ENCODE peak calls at places on chromosomes 4 and X, in nine cellular contexts. M is pancreas, N is ovary, G is lower lobe of right lung, Q is SHP77, Y is GM13976, C is non-pigmented ciliary epithelial cell, J is upper lobe of right lung, Z is H7. B is an unnamed sample.

GRCh38 chr4:145760176-145760575 is 80.2 kb downstream of the C4orf51 start:
- DNase-seq in Z (no peak), Y (no peak), J (no peak), N (no peak), M (no peak), Q (no peak), C (no peak), G (no peak), B (no peak)

GRCh38 chr4:57048590-57049304 is 61.4 kb downstream of the IGFBP7 start:
- DNase-seq in G (no peak), C (no peak), Z (no peak), N (no peak), Y (no peak), Q (no peak), M (no peak), J (no peak), B (no peak)

GRCh38 chrX:101407167-101407747 is 468 bp downstream of the GLA start:
- DNase-seq in G (no peak), C (no peak), Z (no peak), N (no peak), M (no peak), Y (no peak), J (no peak), Q (peak), B (no peak)

GRCh38 chr4:16890651-16891050 is 7.8 kb downstream of the LDB2 start:
- DNase-seq in J (no peak), Z (no peak), Q (no peak), N (no peak), C (no peak), M (no peak), G (no peak), Y (no peak), B (no peak)

GRCh38 chr4:127917151-127917550 is 36.5 kb downstream of the PLK4 start:
- DNase-seq in Z (no peak), N (no peak), Q (no peak), M (no peak), Y (no peak), J (no peak), G (no peak), C (no peak), B (no peak)

GRCh38 chr4:111631157-111631999 is 513.9 kb upstream of the FAM241A start:
- DNase-seq in Y (no peak), J (no peak), G (no peak), N (no peak), C (no peak), Q (peak), Z (no peak), M (no peak), B (no peak)

GRCh38 chrX:50081282-50081955 is 119.4 kb downstream of the AKAP4 start:
- DNase-seq in Z (no peak), J (peak), N (peak), C (no peak), Y (no peak), M (no peak), Q (peak), G (peak), B (peak)

GRCh38 chrX:700936-701335 is 70.3 kb downstream of the SHOX start:
- DNase-seq in Y (no peak), C (no peak), Q (no peak), N (no peak), J (no peak), Z (no peak), G (no peak), M (no peak), B (no peak)

GRCh38 chr4:8278009-8278395 is 8.4 kb downstream of the HTRA3 start:
- DNase-seq in Y (no peak), G (no peak), Z (no peak), N (peak), J (peak), C (no peak), Q (no peak), M (peak), B (peak)

GRCh38 chrX:110310896-110311295 is 7.0 kb downstream of the AMMECR1 start:
- DNase-seq in G (no peak), M (no peak), Z (no peak), Y (peak), Q (no peak), J (no peak), N (no peak), C (no peak), B (no peak)

GRCh38 chr4:87525636-87526035 is 3.5 kb downstream of the SPARCL1 start:
- DNase-seq in M (no peak), Z (no peak), Y (no peak), N (no peak), Q (no peak), C (no peak), G (no peak), J (no peak), B (no peak)

GRCh38 chr4:94534401-94535312 is 82.9 kb downstream of the PDLIM5 start:
- DNase-seq in J (no peak), G (no peak), M (no peak), N (no peak), Z (no peak), C (no peak), Q (no peak), Y (peak), B (no peak)